ENCODE peak calls at places on chromosome X, in ten cellular contexts. W is sigmoid colon; I is BJ; J is GM06990; B is esophagus muscularis mucosa; Y is tibial nerve; U is breast epithelium; P is colonic mucosa; M is CD4-positive, alpha-beta T cell; N is astrocyte. L is an unnamed sample.

GRCh38 chrX:5415738-5416137 is 812.9 kb downstream of the NLGN4X start:
- DNase-seq in W (no peak), I (no peak), J (no peak), B (no peak), Y (no peak), U (no peak), P (no peak), M (no peak), N (no peak), L (no peak)

GRCh38 chrX:10393899-10394298 is 226.5 kb downstream of the MID1 start:
- DNase-seq in W (no peak), I (no peak), J (no peak), B (no peak), Y (no peak), U (no peak), P (no peak), M (no peak), N (no peak), L (no peak)

GRCh38 chrX:74325130-74326059 is 21.4 kb downstream of the ZCCHC13 start:
- DNase-seq in W (no peak), I (no peak), J (no peak), B (no peak), Y (no peak), U (no peak), P (no peak), M (no peak), N (no peak), L (no peak)

GRCh38 chrX:12065251-12065650 is 73.0 kb upstream of the FRMPD4 start:
- DNase-seq in W (no peak), I (no peak), J (no peak), B (no peak), Y (no peak), U (no peak), P (no peak), M (no peak), N (peak; percentile 6), L (no peak)

GRCh38 chrX:145818522-145819075 is 970 bp downstream of the SLITRK2 start:
- DNase-seq in W (no peak), I (no peak), J (no peak), B (no peak), Y (no peak), U (no peak), P (no peak), M (no peak), N (no peak), L (no peak)

GRCh38 chrX:103722505-103722904 is 11.8 kb downstream of the TMEM31 start:
- DNase-seq in W (no peak), I (no peak), J (no peak), B (no peak), Y (no peak), U (no peak), P (no peak), M (no peak), N (peak; percentile 41), L (no peak)

GRCh38 chrX:15441464-15441863 is 51.7 kb downstream of the PIR start:
- DNase-seq in W (no peak), I (no peak), J (no peak), B (no peak), Y (no peak), U (no peak), P (no peak), M (no peak), N (no peak), L (no peak)

GRCh38 chrX:128759745-128760144 is 707.5 kb upstream of the ACTRT1 start:
- DNase-seq in W (no peak), I (no peak), J (no peak), B (no peak), Y (no peak), U (no peak), P (no peak), M (no peak), N (no peak), L (no peak)

GRCh38 chrX:71870337-71871098 is 40.1 kb upstream of the NHSL2 start:
- DNase-seq in W (no peak), I (no peak), J (no peak), B (no peak), Y (no peak), U (no peak), P (no peak), M (no peak), N (peak; percentile 14), L (no peak)

GRCh38 chrX:8632949-8633348 is 99.0 kb downstream of the ANOS1 start:
- DNase-seq in W (no peak), I (no peak), J (no peak), B (no peak), Y (no peak), U (no peak), P (no peak), M (no peak), N (peak; percentile 28), L (no peak)

GRCh38 chrX:106692425-106693075 is 34.0 kb upstream of the RNF128 start:
- DNase-seq in W (no peak), I (no peak), J (no peak), B (no peak), Y (no peak), U (no peak), P (peak; percentile 51), M (no peak), N (no peak), L (no peak)

GRCh38 chrX:79270401-79270800 is 96.7 kb downstream of the ITM2A start:
- DNase-seq in W (no peak), I (no peak), J (peak; percentile 53), B (no peak), Y (no peak), U (no peak), P (peak; percentile 36), M (peak; percentile 72), N (no peak), L (no peak)

GRCh38 chrX:127708155-127708554 is 344.0 kb downstream of the ACTRT1 start:
- DNase-seq in W (no peak), I (no peak), J (no peak), B (no peak), Y (no peak), U (no peak), P (no peak), M (no peak), N (no peak), L (no peak)

GRCh38 chrX:35680940-35681346 is 117.2 kb upstream of the MAGEB16 start:
- DNase-seq in W (no peak), I (no peak), J (no peak), B (no peak), Y (no peak), U (no peak), P (no peak), M (no peak), N (no peak), L (no peak)
- H3K27me3 ChIP-seq in W (no peaks in the 10 kb centered on the region), I (no peaks in the 10 kb centered on the region), J (no peaks in the 10 kb centered on the region), B (no peaks in the 10 kb centered on the region), Y (no peaks in the 10 kb centered on the region), U (no peaks in the 10 kb centered on the region), P (no peaks in the 10 kb centered on the region), M (no peaks in the 10 kb centered on the region), N (no peaks in the 10 kb centered on the region), L (no peaks in the 10 kb centered on the region)

GRCh38 chrX:87392369-87392768 is 125.2 kb upstream of the KLHL4 start:
- DNase-seq in W (no peak), I (no peak), J (no peak), B (no peak), Y (no peak), U (no peak), P (no peak), M (no peak), N (no peak), L (no peak)
- TF ChIP-seq CTCF in W (no peak), I (no peak), J (no peak), B (no peak), Y (no peak), U (no peak), P (no peak), M (no peak), N (no peak), L (no peak)

DNA sequence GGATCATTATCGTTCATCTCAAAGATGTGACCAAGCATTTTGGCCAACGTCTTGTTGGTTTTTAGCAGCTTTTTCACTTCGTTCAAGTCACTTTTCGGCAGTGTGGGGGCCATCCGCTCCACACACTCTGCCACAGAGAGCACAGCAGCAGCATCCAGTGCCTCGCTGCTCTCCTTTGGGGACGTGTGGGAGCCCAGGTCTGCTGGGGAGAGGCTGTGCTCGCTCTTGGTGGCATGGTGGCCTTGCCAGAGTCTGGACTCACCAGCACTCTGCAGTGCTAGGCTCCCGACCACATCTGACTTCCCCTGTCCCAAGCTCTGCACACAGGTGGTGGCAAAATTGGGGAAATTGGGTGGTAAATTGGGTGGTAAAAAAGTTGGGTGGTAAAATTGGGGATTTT is 50.6 kb downstream of the GPR50 start:
- DNase-seq in W (no peak), I (no peak), J (no peak), B (no peak), Y (no peak), U (no peak), P (no peak), M (no peak), N (no peak), L (no peak)
- H3K27me3 ChIP-seq in W (peaks cover 3% of the 10 kb centered on the region), I (no peaks in the 10 kb centered on the region), J (no peaks in the 10 kb centered on the region), B (no peaks in the 10 kb centered on the region), Y (no peaks in the 10 kb centered on the region), U (no peaks in the 10 kb centered on the region), P (no peaks in the 10 kb centered on the region), M (peaks cover 13% of the 10 kb centered on the region), N (no peaks in the 10 kb centered on the region), L (peaks cover 5% of the 10 kb centered on the region)

GRCh38 chrX:53078943-53079342 is 3.2 kb upstream of the TSPYL2 start:
- DNase-seq in W (no peak), I (no peak), J (no peak), B (no peak), Y (no peak), U (no peak), P (no peak), M (no peak), N (no peak), L (no peak)
- TF ChIP-seq CTCF in W (no peak), I (no peak), J (no peak), B (no peak), Y (no peak), U (no peak), P (no peak), M (no peak), N (no peak), L (no peak)

GRCh38 chrX:153951683-153952372 is 7.4 kb upstream of the RENBP start:
- DNase-seq in W (no peak), I (no peak), J (no peak), B (no peak), Y (no peak), U (no peak), P (no peak), M (no peak), N (no peak), L (no peak)
- H3K27me3 ChIP-seq in W (no peaks in the 10 kb centered on the region), I (no peaks in the 10 kb centered on the region), J (no peaks in the 10 kb centered on the region), B (no peaks in the 10 kb centered on the region), Y (no peaks in the 10 kb centered on the region), U (no peaks in the 10 kb centered on the region), P (no peaks in the 10 kb centered on the region), M (no peaks in the 10 kb centered on the region), N (no peaks in the 10 kb centered on the region), L (no peaks in the 10 kb centered on the region)

DNA sequence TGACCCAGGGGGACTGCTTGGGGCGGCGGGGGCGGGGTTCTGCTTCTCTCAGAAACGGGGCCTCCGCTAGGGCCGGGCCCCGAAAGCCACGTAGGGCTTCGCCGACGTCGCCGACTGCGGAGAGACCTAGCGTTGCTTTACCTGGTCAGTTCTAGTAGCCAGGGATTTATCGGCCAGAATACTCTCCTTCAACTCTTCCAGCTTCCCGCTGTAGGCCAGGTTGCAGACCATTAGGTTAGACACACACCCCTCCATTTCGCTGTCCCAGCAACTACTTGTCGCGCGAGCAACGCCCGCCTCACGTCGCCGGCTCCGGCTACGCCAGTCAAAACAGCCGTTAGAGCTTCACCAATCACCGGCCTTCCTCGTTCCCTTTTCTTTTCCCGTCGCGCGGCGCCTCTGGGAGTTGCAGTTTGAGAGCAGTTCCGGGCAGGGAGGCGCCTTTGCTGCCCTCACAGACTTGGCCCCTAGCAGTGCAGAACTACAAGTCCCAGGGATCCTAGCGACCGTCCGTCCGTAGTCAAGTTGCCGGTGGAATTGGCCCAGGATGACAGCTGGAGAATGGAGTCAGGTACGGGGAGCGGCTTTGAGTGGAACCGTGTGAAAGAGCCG is at the start of the genes ATG4A and PSMD10:
- DNase-seq in W (peak; percentile 96), I (peak; percentile 85), J (peak; percentile 91), B (peak; percentile 96), Y (peak; percentile 80), U (peak; percentile 93), P (peak; percentile 93), M (peak; percentile 86), N (peak; percentile 91), L (peak; percentile 94)
- TF ChIP-seq CTCF in W (no peak), I (no peak), J (no peak), B (no peak), Y (no peak), U (no peak), P (no peak), M (no peak), N (no peak), L (no peak)

L was measured in lung.